ENCODE peak calls at places on chromosomes 6 and 20, in six cellular contexts. B, M, L, Q, J and O are unnamed samples.

GRCh38 chr20:52601295-52601971 is 370.7 kb upstream of the TSHZ2 start:
- DNase-seq in B (no peak), M (no peak), L (no peak), Q (no peak), J (no peak), O (no peak)

GRCh38 chr20:62367136-62367482 is at the start of gene LAMA5:
- DNase-seq in B (no peak), M (no peak), L (no peak), Q (no peak), J (peak; percentile 73), O (no peak)

GRCh38 chr20:64119681-64120341 is 12.4 kb upstream of the NPBWR2 start:
- DNase-seq in B (no peak), M (no peak), L (no peak), Q (no peak), J (peak; percentile 41), O (no peak)

GRCh38 chr20:48324744-48325143 is 503.1 kb downstream of the PREX1 start:
- DNase-seq in B (no peak), M (no peak), L (no peak), Q (no peak), J (no peak), O (no peak)

GRCh38 chr6:9121551-9121950 is 686.2 kb upstream of the SLC35B3 start:
- DNase-seq in B (no peak), M (no peak), L (no peak), Q (no peak), J (no peak), O (no peak)

GRCh38 chr6:14134211-14134910 is 16.8 kb downstream of the CD83 start:
- DNase-seq in B (no peak), M (no peak), L (no peak), Q (no peak), J (no peak), O (no peak)

GRCh38 chr6:133741375-133741861 is 147.5 kb upstream of the TCF21 start:
- DNase-seq in B (no peak), M (peak; percentile 74), L (no peak), Q (no peak), J (no peak), O (no peak)

GRCh38 chr6:34562861-34563512 is 6.9 kb upstream of the SPDEF start:
- DNase-seq in B (no peak), M (no peak), L (no peak), Q (no peak), J (no peak), O (no peak)

GRCh38 chr20:59063358-59064213 is 21.0 kb upstream of the PRELID3B start:
- DNase-seq in B (no peak), M (no peak), L (no peak), Q (no peak), J (no peak), O (no peak)

GRCh38 chr6:16972535-16972934 is 129.3 kb upstream of the STMND1 start:
- DNase-seq in B (no peak), M (no peak), L (no peak), Q (no peak), J (no peak), O (no peak)

GRCh38 chr6:89385846-89386245 is 26.2 kb downstream of the RRAGD start:
- DNase-seq in B (no peak), M (no peak), L (no peak), Q (no peak), J (no peak), O (no peak)

GRCh38 chr6:39204646-39205244 is 24.5 kb downstream of the KCNK5 start:
- DNase-seq in B (no peak), M (no peak), L (no peak), Q (no peak), J (no peak), O (no peak)

GRCh38 chr6:10837009-10837691 is 1.2 kb downstream of the MAK start:
- DNase-seq in B (no peak), M (no peak), L (no peak), Q (no peak), J (no peak), O (no peak)

GRCh38 chr6:164185342-164185920 is 770.9 kb downstream of the QKI start:
- DNase-seq in B (no peak), M (peak; percentile 39), L (no peak), Q (no peak), J (no peak), O (no peak)

GRCh38 chr6:133610974-133611373 is 277.9 kb upstream of the TCF21 start:
- DNase-seq in B (no peak), M (no peak), L (no peak), Q (no peak), J (no peak), O (no peak)

GRCh38 chr20:36093025-36093803 is 61.3 kb upstream of the EPB41L1 start:
- DNase-seq in B (no peak), M (peak; percentile 49), L (no peak), Q (peak; percentile 12), J (peak; percentile 72), O (peak; percentile 64)

GRCh38 chr6:149347067-149347466 is 29.6 kb downstream of the TAB2 start:
- DNase-seq in B (no peak), M (no peak), L (no peak), Q (no peak), J (no peak), O (no peak)

GRCh38 chr6:56652231-56652630 is 9.5 kb upstream of the DST start:
- DNase-seq in B (no peak), M (no peak), L (no peak), Q (no peak), J (no peak), O (no peak)

GRCh38 chr20:258963-259362 is 1.4 kb downstream of the DEFB132 start:
- DNase-seq in B (no peak), M (peak; percentile 21), L (no peak), Q (no peak), J (no peak), O (no peak)

GRCh38 chr6:82365011-82365751 is 1.6 kb downstream of the TPBG start:
- DNase-seq in B (no peak), M (peak; percentile 46), L (no peak), Q (no peak), J (no peak), O (peak; percentile 12)

GRCh38 chr20:57647006-57647932 is 27.0 kb upstream of the ZBP1 start:
- DNase-seq in B (no peak), M (no peak), L (no peak), Q (no peak), J (no peak), O (no peak)

GRCh38 chr6:118932421-118932820 is 2.5 kb downstream of the MCM9 start:
- DNase-seq in B (no peak), M (no peak), L (no peak), Q (no peak), J (no peak), O (no peak)

GRCh38 chr6:79536615-79536968 is 638 bp downstream of the LCA5 start:
- DNase-seq in B (no peak), M (no peak), L (no peak), Q (no peak), J (peak; percentile 58), O (peak; percentile 19)

GRCh38 chr6:123547216-123547978 is 89.4 kb downstream of the TRDN start:
- DNase-seq in B (no peak), M (no peak), L (no peak), Q (no peak), J (no peak), O (no peak)

GRCh38 chr6:35151472-35151871 is 10.3 kb upstream of the TCP11 start:
- DNase-seq in B (no peak), M (no peak), L (no peak), Q (no peak), J (no peak), O (no peak)

GRCh38 chr6:39834278-39834677 is 42.1 kb downstream of the DAAM2 start:
- DNase-seq in B (no peak), M (no peak), L (no peak), Q (no peak), J (no peak), O (no peak)

GRCh38 chr6:99233219-99233618 is 116.3 kb downstream of the FAXC start:
- DNase-seq in B (no peak), M (no peak), L (no peak), Q (no peak), J (no peak), O (no peak)

GRCh38 chr20:8049321-8049720 is 29.8 kb upstream of the TMX4 start:
- DNase-seq in B (no peak), M (no peak), L (no peak), Q (no peak), J (no peak), O (no peak)

GRCh38 chr6:170206931-170207431 is 83.9 kb downstream of the DLL1 start:
- DNase-seq in B (no peak), M (no peak), L (no peak), Q (no peak), J (no peak), O (peak; percentile 6)

GRCh38 chr20:47814632-47815415 is 29.5 kb upstream of the SULF2 start:
- DNase-seq in B (no peak), M (no peak), L (no peak), Q (no peak), J (no peak), O (no peak)

GRCh38 chr6:151805286-151805840 is 2.1 kb upstream of the ESR1 start:
- DNase-seq in B (no peak), M (no peak), L (no peak), Q (no peak), J (peak; percentile 78), O (no peak)

GRCh38 chr6:45419574-45420082 is 41.9 kb upstream of the SUPT3H start:
- DNase-seq in B (peak; percentile 81), M (no peak), L (peak; percentile 36), Q (peak; percentile 58), J (peak; percentile 67), O (peak; percentile 47)

GRCh38 chr6:46921059-46921458 is 679 bp downstream of the ADGRF5 start:
- DNase-seq in B (no peak), M (no peak), L (no peak), Q (no peak), J (no peak), O (no peak)

GRCh38 chr20:8153281-8153908 is 21.3 kb downstream of the PLCB1 start:
- DNase-seq in B (peak; percentile 51), M (no peak), L (no peak), Q (no peak), J (no peak), O (no peak)

GRCh38 chr20:23156170-23156841 is 70.2 kb upstream of the CD93 start:
- DNase-seq in B (peak; percentile 35), M (no peak), L (no peak), Q (no peak), J (peak; percentile 69), O (no peak)